ENCODE peak calls at places on chromosomes 7 and 10, in seven cellular contexts. F is fibroblast of lung; R is CD8-positive, alpha-beta T cell; Y is adrenal gland; V is A549; W is PC-9; U is left ventricle myocardium inferior. T is an unnamed sample.

GRCh38 chr10:62805139-62806092 is 896 bp downstream of the ADO start:
- DNase-seq in F (peak; percentile 38), R (no peak), Y (peak; percentile 57), V (peak; percentile 29), W (peak; percentile 46), U (no peak), T (peak; percentile 77)

GRCh38 chr7:40747856-40748255 is 613.1 kb downstream of the SUGCT start:
- DNase-seq in F (peak; percentile 19), R (no peak), Y (no peak), V (no peak), W (no peak), U (no peak), T (no peak)

GRCh38 chr10:125149278-125150047 is 10.9 kb downstream of the CTBP2 start:
- DNase-seq in F (peak; percentile 74), R (no peak), Y (peak; percentile 90), V (peak; percentile 53), W (no peak), U (peak; percentile 55), T (peak; percentile 89)

GRCh38 chr10:55500931-55501559 is 700.0 kb upstream of the PCDH15 start:
- DNase-seq in F (peak; percentile 32), R (no peak), Y (peak; percentile 26), V (no peak), W (peak; percentile 24), U (no peak), T (no peak)

GRCh38 chr7:26070290-26070689 is 81.7 kb upstream of the NFE2L3 start:
- DNase-seq in F (no peak), R (no peak), Y (no peak), V (no peak), W (no peak), U (no peak), T (no peak)

GRCh38 chr10:6069101-6069931 is 7.1 kb upstream of the IL2RA start:
- DNase-seq in F (no peak), R (no peak), Y (no peak), V (no peak), W (no peak), U (no peak), T (no peak)

GRCh38 chr10:74337330-74338016 is 186.5 kb downstream of the ADK start:
- DNase-seq in F (no peak), R (no peak), Y (no peak), V (no peak), W (no peak), U (no peak), T (no peak)

GRCh38 chr7:27154369-27154768 is 2.0 kb upstream of the HOXA3 start:
- DNase-seq in F (no peak), R (no peak), Y (peak; percentile 15), V (no peak), W (no peak), U (no peak), T (no peak)

GRCh38 chr7:30240401-30240800 is 44.0 kb upstream of the ZNRF2 start:
- DNase-seq in F (no peak), R (no peak), Y (no peak), V (no peak), W (no peak), U (no peak), T (no peak)

GRCh38 chr7:69962077-69962855 is 364.0 kb downstream of the AUTS2 start:
- DNase-seq in F (peak; percentile 22), R (no peak), Y (peak; percentile 48), V (no peak), W (no peak), U (peak; percentile 61), T (no peak)

GRCh38 chr7:92856436-92856835 is 20.1 kb upstream of the CDK6 start:
- DNase-seq in F (no peak), R (no peak), Y (no peak), V (no peak), W (no peak), U (no peak), T (no peak)

GRCh38 chr10:103618575-103619423 is 125.3 kb downstream of the NEURL1 start:
- DNase-seq in F (peak; percentile 82), R (no peak), Y (peak; percentile 57), V (no peak), W (no peak), U (peak; percentile 67), T (peak; percentile 58)

DNA sequence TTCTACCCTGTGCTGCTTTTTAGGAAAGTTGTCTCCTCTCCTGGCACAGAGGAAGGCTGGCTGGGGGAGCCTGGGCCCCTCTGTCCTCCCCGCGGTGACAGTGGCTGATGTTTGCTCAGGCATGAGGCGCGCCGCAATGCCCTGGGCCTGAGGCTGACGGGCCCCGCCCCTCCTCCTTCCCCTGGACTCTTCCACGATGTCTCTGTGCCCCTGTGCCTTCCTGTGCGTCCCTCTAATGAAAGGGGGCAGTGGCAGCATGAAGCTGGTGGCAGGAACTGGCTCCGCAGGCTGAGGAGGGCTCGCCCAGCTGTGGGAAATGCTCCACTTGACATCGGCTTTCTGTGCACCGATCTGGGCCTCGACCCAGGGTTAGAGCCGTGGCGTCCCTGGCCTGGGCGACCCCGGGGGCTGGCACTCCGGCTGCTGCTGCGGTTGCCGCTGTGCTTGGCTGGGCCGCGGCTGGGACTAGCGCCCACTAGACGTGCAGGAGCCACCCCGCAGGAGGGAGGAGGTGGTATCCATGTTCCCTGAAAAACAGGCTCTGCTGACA is 67.9 kb downstream of the ZNF680 start:
- DNase-seq in F (no peak), R (no peak), Y (peak; percentile 20), V (no peak), W (no peak), U (no peak), T (no peak)
- TF ChIP-seq CTCF in F (no peak), R (no peak), Y (no peak), V (no peak), W (no peak), U (no peak), T (no peak)

DNA sequence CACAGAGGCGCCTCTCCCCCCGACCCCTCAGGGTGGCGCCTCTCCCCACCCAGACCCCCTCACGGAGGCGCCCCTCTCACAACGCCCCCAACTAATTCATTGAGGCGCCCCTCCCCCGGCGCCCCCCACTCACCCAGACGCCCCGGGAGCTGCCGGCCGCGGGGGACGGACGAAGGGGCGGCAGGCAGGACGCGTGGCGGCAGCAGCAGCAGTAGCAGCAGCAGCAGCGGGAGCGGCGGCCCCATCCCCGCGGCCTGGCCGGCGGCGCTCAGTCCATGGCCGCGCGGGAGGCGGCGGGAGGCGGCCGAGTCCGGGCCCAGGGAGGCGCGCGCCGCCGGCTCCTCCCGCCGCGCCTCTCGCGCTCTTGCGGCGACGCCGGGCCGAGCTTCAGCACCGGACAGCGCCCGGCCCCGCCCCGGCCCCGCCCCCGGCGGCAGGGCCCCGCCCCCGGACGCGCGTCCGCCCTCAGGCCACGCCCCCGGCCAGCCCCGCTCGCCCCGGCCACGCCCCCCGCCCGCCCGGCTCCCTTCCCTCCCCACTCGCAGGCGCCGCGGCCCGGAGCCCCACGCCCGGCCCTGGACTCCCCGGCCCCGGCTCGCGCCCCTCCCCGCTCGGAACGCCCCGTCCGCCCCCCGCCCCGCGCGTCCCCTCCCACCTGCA is at the start of gene PTPRN2:
- DNase-seq in F (peak; percentile 54), R (peak; percentile 52), Y (peak; percentile 67), V (peak; percentile 58), W (no peak), U (peak; percentile 59), T (peak; percentile 75)
- H3K4me3 ChIP-seq in F (peak within 1 kb of the TSS; percentile 9), R (no peak within 1 kb of the TSS), Y (peak within 1 kb of the TSS; percentile 50), V (peak within 1 kb of the TSS; percentile 47), W (no peak within 1 kb of the TSS), U (peak within 1 kb of the TSS; percentile 59), T (no peak within 1 kb of the TSS)

GRCh38 chr7:44882899-44883298 is 2.4 kb downstream of the PURB start:
- DNase-seq in F (no peak), R (no peak), Y (no peak), V (no peak), W (no peak), U (no peak), T (no peak)
- H3K4me1 ChIP-seq in F (peaks cover 5% of the 10 kb centered on the region), R (peaks cover 37% of the 10 kb centered on the region), Y (peaks cover 25% of the 10 kb centered on the region), V (peaks cover 49% of the 10 kb centered on the region), W (peaks cover 58% of the 10 kb centered on the region), U (peaks cover 81% of the 10 kb centered on the region), T (peaks cover 40% of the 10 kb centered on the region)

GRCh38 chr10:70532554-70533188 is 54.1 kb downstream of the PALD1 start:
- DNase-seq in F (no peak), R (no peak), Y (no peak), V (no peak), W (no peak), U (no peak), T (no peak)
- TF ChIP-seq CTCF in F (no peak), R (no peak), Y (no peak), V (no peak), W (no peak), U (no peak), T (no peak)

DNA sequence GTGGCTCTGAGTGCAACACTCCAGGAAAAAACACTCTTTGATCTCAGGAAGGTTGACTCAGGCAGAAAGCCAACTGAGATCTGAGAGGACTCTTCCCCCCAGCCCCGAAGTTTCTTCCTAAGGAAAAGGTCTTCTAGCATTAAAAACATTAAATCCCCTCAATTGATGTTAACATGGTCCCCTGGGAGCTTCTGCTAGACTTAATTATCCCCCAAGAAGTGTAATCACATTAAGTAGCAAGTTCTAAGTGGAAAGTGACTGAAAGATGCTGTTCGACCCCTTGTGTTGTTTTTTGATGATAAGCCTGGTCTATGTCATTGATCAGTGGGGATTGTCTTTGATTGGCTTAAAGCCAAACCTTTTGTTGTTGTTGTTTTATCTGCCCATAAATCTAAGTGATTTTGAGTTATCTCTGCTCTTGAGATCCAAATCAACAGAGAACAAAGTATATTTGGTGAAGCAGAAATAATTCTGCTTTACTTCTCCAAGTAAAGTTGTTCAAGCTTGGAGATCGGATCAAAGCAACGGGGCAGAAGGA is 3.4 kb downstream of the NRP1 start:
- DNase-seq in F (no peak), R (no peak), Y (no peak), V (no peak), W (no peak), U (no peak), T (no peak)
- H3K4me3 ChIP-seq in F (peak overlapping the region; percentile 77), R (no peak overlapping the region), Y (peak overlapping the region; percentile 78), V (peak overlapping the region; percentile 85), W (peak overlapping the region; percentile 92), U (peak overlapping the region; percentile 82), T (no peak overlapping the region)

GRCh38 chr7:47329320-47329926 is 252.5 kb downstream of the TNS3 start:
- DNase-seq in F (no peak), R (no peak), Y (peak; percentile 68), V (no peak), W (no peak), U (peak; percentile 40), T (no peak)
- H3K4me1 ChIP-seq in F (peaks cover 47% of the 10 kb centered on the region), R (no peaks in the 10 kb centered on the region), Y (peaks cover 11% of the 10 kb centered on the region), V (peaks cover 27% of the 10 kb centered on the region), W (no peaks in the 10 kb centered on the region), U (peaks cover 98% of the 10 kb centered on the region), T (peaks cover 24% of the 10 kb centered on the region)

GRCh38 chr7:107203607-107204006 is 34.8 kb downstream of the HBP1 start:
- DNase-seq in F (no peak), R (no peak), Y (no peak), V (no peak), W (no peak), U (no peak), T (no peak)

GRCh38 chr7:107206136-107206535 is 37.3 kb downstream of the HBP1 start:
- DNase-seq in F (no peak), R (no peak), Y (no peak), V (no peak), W (no peak), U (no peak), T (no peak)

GRCh38 chr7:107196834-107197610 is 28.2 kb downstream of the HBP1 start:
- DNase-seq in F (no peak), R (no peak), Y (no peak), V (no peak), W (no peak), U (no peak), T (no peak)

GRCh38 chr7:107206706-107207105 is 37.9 kb downstream of the HBP1 start:
- DNase-seq in F (no peak), R (no peak), Y (no peak), V (no peak), W (no peak), U (no peak), T (no peak)

GRCh38 chr7:107201795-107202450 is 33.1 kb downstream of the HBP1 start:
- DNase-seq in F (peak; percentile 33), R (no peak), Y (peak; percentile 31), V (peak; percentile 68), W (peak; percentile 55), U (peak; percentile 60), T (peak; percentile 60)
- TF ChIP-seq CTCF in F (peak; percentile 29), R (peak; percentile 37), Y (peak; percentile 8), V (peak; percentile 53), W (peak; percentile 67), U (peak; percentile 71), T (no peak)